ENCODE peak calls at places on chromosomes 7 and 10, in eight cellular contexts. M, K, Q, S, J, F, C and T are unnamed samples.
A peak's percentile ranks its signal among the peaks of the same experiment; 100 is the strongest.

GRCh38 chr7:73521636-73522080 is 435 bp downstream of the BAZ1B start:
- DNase-seq in S (peak; percentile 77), C (no peak), F (no peak), Q (no peak), M (no peak), K (peak; percentile 20), J (peak; percentile 93), T (no peak)

GRCh38 chr7:129184979-129185670 is 3.3 kb upstream of the SMO start:
- DNase-seq in J (no peak), F (no peak), Q (no peak), S (no peak), C (no peak), M (no peak), K (no peak), T (no peak)

GRCh38 chr10:115706482-115707076 is 566.4 kb downstream of the GFRA1 start:
- DNase-seq in J (no peak), M (peak; percentile 12), F (no peak), K (no peak), C (no peak), S (no peak), Q (no peak), T (no peak)

GRCh38 chr7:95324396-95324795 is at the start of gene PON1:
- DNase-seq in F (peak; percentile 8), M (no peak), C (no peak), Q (no peak), J (no peak), K (no peak), S (no peak), T (no peak)

GRCh38 chr10:49083256-49083655 is 32.1 kb downstream of the VSTM4 start:
- DNase-seq in Q (no peak), J (peak; percentile 92), C (no peak), S (no peak), M (no peak), K (no peak), F (no peak), T (no peak)

GRCh38 chr10:86345296-86346168 is 21.1 kb downstream of the GRID1 start:
- DNase-seq in C (no peak), F (no peak), J (no peak), M (peak; percentile 51), S (no peak), Q (no peak), K (no peak), T (no peak)

GRCh38 chr10:58280485-58280884 is 11.5 kb downstream of the CISD1 start:
- DNase-seq in Q (no peak), F (no peak), J (no peak), M (no peak), K (no peak), C (no peak), S (no peak), T (no peak)

GRCh38 chr10:106716375-106716774 is 448.1 kb downstream of the SORCS1 start:
- DNase-seq in S (no peak), C (no peak), M (no peak), J (no peak), Q (no peak), K (no peak), F (no peak), T (no peak)

GRCh38 chr7:141053626-141054025 is 20.2 kb upstream of the TMEM178B start:
- DNase-seq in Q (no peak), J (no peak), M (no peak), F (peak; percentile 43), K (no peak), S (no peak), C (no peak), T (no peak)

GRCh38 chr7:121428857-121429489 is 32.9 kb upstream of the FAM3C start:
- DNase-seq in M (no peak), S (no peak), J (no peak), K (no peak), F (no peak), Q (no peak), C (no peak), T (no peak)

GRCh38 chr10:69321037-69321715 is 42.9 kb downstream of the HK1 start:
- DNase-seq in K (no peak), J (no peak), S (no peak), Q (no peak), C (no peak), F (no peak), M (no peak), T (no peak)

GRCh38 chr7:33733865-33734650 is 171.3 kb upstream of the BMPER start:
- DNase-seq in K (no peak), S (peak; percentile 82), C (no peak), Q (no peak), J (no peak), M (no peak), F (no peak), T (no peak)

GRCh38 chr7:8037151-8037550 is 68.6 kb downstream of the GLCCI1 start:
- DNase-seq in M (no peak), S (no peak), K (no peak), F (no peak), J (no peak), C (no peak), Q (no peak), T (no peak)

GRCh38 chr10:80280071-80280800 is 9.2 kb downstream of the MAT1A start:
- DNase-seq in C (no peak), J (peak; percentile 74), M (no peak), F (no peak), K (no peak), S (peak; percentile 6), Q (no peak), T (no peak)

GRCh38 chr7:102392332-102392731 is 3.8 kb upstream of the PRKRIP1 start:
- DNase-seq in K (no peak), M (no peak), J (peak; percentile 17), C (no peak), F (no peak), S (no peak), Q (no peak), T (no peak)
- H3K27ac ChIP-seq in K (no peak overlapping the region), M (no peak overlapping the region), J (no peak overlapping the region), C (no peak overlapping the region), F (no peak overlapping the region), S (no peak overlapping the region), Q (no peak overlapping the region), T (no peak overlapping the region)

DNA sequence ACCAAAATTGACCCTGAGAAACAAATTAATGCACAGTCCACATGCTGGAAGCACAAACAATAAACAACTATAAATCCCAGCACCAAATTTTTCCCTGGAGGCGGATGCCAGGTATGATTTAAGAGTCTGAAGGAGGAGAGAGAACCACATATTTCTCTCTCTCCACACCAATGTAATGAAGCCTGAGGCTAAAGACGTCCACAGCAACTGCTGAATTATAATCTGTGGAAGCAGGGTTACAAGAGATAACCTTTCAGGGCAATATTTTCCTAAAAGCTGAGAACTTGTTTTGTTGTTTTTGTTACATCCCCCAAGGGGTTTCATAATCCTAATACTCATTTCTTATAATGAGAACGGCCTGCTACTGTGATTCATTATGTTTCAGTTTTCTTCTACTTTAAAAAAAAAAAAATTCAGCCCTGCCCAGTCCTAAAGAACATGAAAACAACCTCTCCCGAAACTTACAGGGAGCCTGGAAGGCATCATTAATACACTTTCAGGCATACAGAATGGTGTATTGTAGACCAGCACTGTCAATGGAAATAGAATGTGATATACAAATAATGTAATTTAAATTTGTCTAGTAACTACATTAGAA is 48.5 kb upstream of the ABLIM1 start:
- DNase-seq in J (no peak), K (no peak), F (no peak), M (no peak), S (no peak), Q (no peak), C (no peak), T (no peak)
- H3K27ac ChIP-seq in J (no peak overlapping the region), K (no peak overlapping the region), F (no peak overlapping the region), M (no peak overlapping the region), S (no peak overlapping the region), Q (no peak overlapping the region), C (no peak overlapping the region), T (no peak overlapping the region)

GRCh38 chr10:124652200-124652599 is 92.0 kb downstream of the FAM53B start:
- DNase-seq in S (no peak), C (no peak), Q (no peak), K (no peak), F (no peak), M (no peak), J (no peak), T (no peak)

GRCh38 chr10:124651402-124651887 is 92.7 kb downstream of the FAM53B start:
- DNase-seq in C (no peak), Q (no peak), M (no peak), K (no peak), F (no peak), S (no peak), J (no peak), T (no peak)

GRCh38 chr10:124650263-124650662 is 93.9 kb downstream of the FAM53B start:
- DNase-seq in F (no peak), M (no peak), C (no peak), J (no peak), K (no peak), S (no peak), Q (no peak), T (no peak)

GRCh38 chr10:124649209-124649608 is 95.0 kb downstream of the FAM53B start:
- DNase-seq in K (no peak), F (no peak), Q (no peak), J (no peak), M (no peak), C (no peak), S (no peak), T (no peak)

GRCh38 chr10:124650820-124651401 is 93.3 kb downstream of the FAM53B start:
- DNase-seq in C (no peak), M (no peak), J (no peak), F (peak; percentile 53), K (no peak), Q (no peak), S (no peak), T (peak; percentile 36)
- H3K27ac ChIP-seq in C (no peak overlapping the region), M (no peak overlapping the region), J (no peak overlapping the region), F (peak overlapping the region; percentile 72), K (peak overlapping the region; percentile 43), Q (no peak overlapping the region), S (no peak overlapping the region), T (peak overlapping the region; percentile 38)

GRCh38 chr10:77391605-77392235 is 245.9 kb downstream of the KCNMA1 start:
- DNase-seq in C (peak; percentile 65), F (no peak), M (peak; percentile 74), Q (peak; percentile 73), S (peak; percentile 85), K (peak; percentile 79), J (no peak), T (no peak)
- H3K27ac ChIP-seq in C (peak overlapping the region; percentile 96), F (no peak overlapping the region), M (no peak overlapping the region), Q (peak overlapping the region; percentile 78), S (no peak overlapping the region), K (peak overlapping the region; percentile 53), J (peak overlapping the region; percentile 82), T (no peak overlapping the region)

GRCh38 chr10:119659951-119660350 is 8.8 kb downstream of the BAG3 start:
- DNase-seq in Q (no peak), K (no peak), M (no peak), S (no peak), J (no peak), F (no peak), C (no peak), T (no peak)
- H3K27ac ChIP-seq in Q (no peak overlapping the region), K (peak overlapping the region; percentile 33), M (no peak overlapping the region), S (no peak overlapping the region), J (peak overlapping the region; percentile 99), F (no peak overlapping the region), C (peak overlapping the region; percentile 99), T (no peak overlapping the region)

GRCh38 chr7:24914465-24914859 is 65.5 kb downstream of the OSBPL3 start:
- DNase-seq in Q (no peak), S (no peak), K (no peak), J (no peak), C (no peak), M (no peak), F (no peak), T (no peak)
- H3K27ac ChIP-seq in Q (no peak overlapping the region), S (no peak overlapping the region), K (no peak overlapping the region), J (no peak overlapping the region), C (no peak overlapping the region), M (no peak overlapping the region), F (no peak overlapping the region), T (peak overlapping the region; percentile 70)

GRCh38 chr7:108010377-108010776 is 7.4 kb upstream of the LAMB1 start:
- DNase-seq in J (no peak), C (no peak), M (no peak), K (no peak), Q (no peak), S (no peak), F (no peak), T (no peak)
- H3K27ac ChIP-seq in J (peak overlapping the region; percentile 28), C (no peak overlapping the region), M (no peak overlapping the region), K (no peak overlapping the region), Q (no peak overlapping the region), S (peak overlapping the region; percentile 3), F (no peak overlapping the region), T (no peak overlapping the region)